ENCODE peak calls at places on chromosome 9, in five cellular contexts. R is H9, D is H1, H is mesenchymal stem cell, Z is trophoblast cell. N is an unnamed sample. For H3K4me1, the result is how much of the 10 kb centered on the place peaks cover.

GRCh38 chr9:88076286-88077070 is 61.8 kb downstream of the SPATA31C2 start:
- DNase-seq in R (peak), D (peak), H (peak), Z (peak), N (peak)

GRCh38 chr9:114172981-114173833 is 17.9 kb downstream of the COL27A1 start:
- DNase-seq in R (no peak), D (no peak), H (peak), Z (peak), N (no peak)

GRCh38 chr9:130143974-130144373 is 28.2 kb upstream of the NCS1 start:
- DNase-seq in R (no peak), D (no peak), H (peak), Z (no peak), N (no peak)

GRCh38 chr9:37974506-37975173 is 70.7 kb upstream of the SLC25A51 start:
- DNase-seq in R (no peak), D (no peak), H (peak), Z (peak), N (no peak)

GRCh38 chr9:93680445-93681315 is 104.3 kb downstream of the PHF2 start:
- DNase-seq in R (peak), D (no peak), H (no peak), Z (no peak), N (no peak)

GRCh38 chr9:124399323-124399962 is 15.8 kb downstream of the PSMB7 start:
- DNase-seq in R (peak), D (no peak), H (peak), Z (no peak), N (peak)

GRCh38 chr9:94057918-94058317 is 26.3 kb upstream of the PTPDC1 start:
- DNase-seq in R (no peak), D (no peak), H (no peak), Z (no peak), N (no peak)

GRCh38 chr9:114629563-114630090 is 18.5 kb downstream of the TMEM268 start:
- DNase-seq in R (no peak), D (no peak), H (no peak), Z (no peak), N (no peak)

DNA sequence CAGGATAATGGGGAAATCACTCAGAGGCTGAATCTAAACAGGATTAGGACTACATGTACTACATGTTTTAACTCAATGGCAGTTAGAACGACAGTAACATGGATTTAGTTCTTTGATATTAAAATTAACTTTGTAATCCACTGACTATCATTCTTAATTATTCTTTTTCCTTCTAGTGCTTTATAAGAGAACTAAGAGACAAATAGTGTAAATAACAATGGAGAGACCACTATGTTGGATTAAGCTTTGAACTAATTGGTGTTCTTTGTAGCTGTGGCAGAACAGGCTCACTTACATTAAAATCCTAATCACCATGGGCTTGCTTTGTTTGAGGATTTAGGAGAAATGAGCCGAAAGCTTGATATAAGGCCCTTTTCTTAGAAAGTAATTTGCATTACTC is 18.8 kb downstream of the NMRK1 start:
- DNase-seq in R (no peak), D (no peak), H (no peak), Z (no peak), N (no peak)
- H3K4me2 ChIP-seq in R (no peak), D (no peak), H (no peak), Z (no peak), N (no peak)

GRCh38 chr9:136345281-136346156 is 18.0 kb downstream of the DNLZ start:
- DNase-seq in R (peak), D (no peak), H (peak), Z (peak), N (no peak)
- H2BK12ac ChIP-seq in R (no peak), D (peak), H (no peak), Z (no peak), N (peak)

GRCh38 chr9:91143642-91144041 is 218.1 kb downstream of the AUH start:
- DNase-seq in R (no peak), D (no peak), H (no peak), Z (no peak), N (no peak)

GRCh38 chr9:91147079-91147708 is 214.5 kb downstream of the AUH start:
- DNase-seq in R (no peak), D (no peak), H (no peak), Z (no peak), N (no peak)

GRCh38 chr9:91144782-91145181 is 216.9 kb downstream of the AUH start:
- DNase-seq in R (no peak), D (no peak), H (no peak), Z (no peak), N (no peak)

GRCh38 chr9:91146391-91147019 is 215.2 kb downstream of the AUH start:
- DNase-seq in R (no peak), D (no peak), H (no peak), Z (no peak), N (no peak)

GRCh38 chr9:91145496-91145895 is 216.2 kb downstream of the AUH start:
- DNase-seq in R (no peak), D (no peak), H (no peak), Z (no peak), N (no peak)
- H3K4me1 ChIP-seq in R (under half), D (under half), H (under half), Z (under half), N (under half)

GRCh38 chr9:134648701-134649525 is 7.3 kb downstream of the COL5A1 start:
- DNase-seq in R (no peak), D (no peak), H (peak), Z (peak), N (no peak)
- H3K4me2 ChIP-seq in R (no peak), D (no peak), H (no peak), Z (no peak), N (no peak)

GRCh38 chr9:116737137-116737546 is 50.0 kb downstream of the TRIM32 start:
- DNase-seq in R (peak), D (peak), H (peak), Z (peak), N (peak)

GRCh38 chr9:116741742-116742141 is 54.6 kb downstream of the TRIM32 start:
- DNase-seq in R (no peak), D (no peak), H (no peak), Z (no peak), N (no peak)

GRCh38 chr9:116736406-116736805 is 49.3 kb downstream of the TRIM32 start:
- DNase-seq in R (no peak), D (no peak), H (no peak), Z (no peak), N (no peak)

GRCh38 chr9:116741106-116741740 is 54.1 kb downstream of the TRIM32 start:
- DNase-seq in R (peak), D (peak), H (no peak), Z (no peak), N (no peak)
- H2BK12ac ChIP-seq in R (no peak), D (no peak), H (no peak), Z (no peak), N (no peak)

DNA sequence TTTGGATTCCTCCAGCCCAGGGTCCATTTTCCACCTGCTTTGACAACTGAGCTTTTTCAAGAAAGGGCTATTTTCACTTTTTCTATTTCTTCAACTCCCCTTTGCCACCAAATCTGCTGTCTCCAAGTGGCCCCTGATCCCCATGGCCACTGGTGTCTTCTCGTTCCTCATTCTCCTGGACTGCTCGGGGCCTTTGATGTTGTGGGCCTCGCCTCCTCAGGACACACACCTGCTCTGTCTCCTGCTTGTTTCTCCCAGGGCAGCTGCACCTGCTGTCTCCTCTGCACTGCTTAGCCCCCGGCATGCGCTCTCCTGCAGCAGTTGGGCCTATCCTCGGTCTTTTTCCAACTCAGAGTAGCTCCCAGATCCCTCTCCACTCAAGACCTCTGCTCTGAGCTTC is 16.3 kb upstream of the NANS start:
- DNase-seq in R (no peak), D (no peak), H (no peak), Z (no peak), N (no peak)
- H3K4me1 ChIP-seq in R (under half), D (under half), H (under half), Z (under half), N (under half)

DNA sequence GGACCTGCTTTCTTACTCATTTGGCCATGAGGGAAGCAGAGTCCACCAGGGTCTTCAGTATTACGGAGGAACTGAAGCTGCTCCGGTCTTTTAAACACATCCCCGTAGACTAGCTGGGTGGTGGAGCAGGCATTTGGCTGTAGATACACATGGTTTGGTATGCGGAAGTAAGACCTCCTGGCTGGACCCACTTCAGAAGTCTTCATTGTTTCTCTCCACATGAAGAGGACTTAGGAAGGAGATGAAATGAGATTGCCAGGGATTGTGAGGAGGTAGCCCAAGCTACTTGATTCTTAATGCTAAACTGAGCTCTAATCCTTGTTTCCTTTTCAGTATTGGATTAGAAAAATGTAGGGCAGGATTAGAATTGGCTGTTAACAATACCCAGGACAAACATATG is 32.9 kb downstream of the STXBP1 start:
- DNase-seq in R (no peak), D (no peak), H (no peak), Z (no peak), N (no peak)
- H3K4me2 ChIP-seq in R (no peak), D (no peak), H (no peak), Z (no peak), N (no peak)

GRCh38 chr9:106634183-106634582 is 228.8 kb upstream of the ZNF462 start:
- DNase-seq in R (no peak), D (no peak), H (no peak), Z (peak), N (no peak)
- H2BK12ac ChIP-seq in R (no peak), D (no peak), H (no peak), Z (no peak), N (no peak)

GRCh38 chr9:33165263-33166151 is 1.6 kb downstream of the B4GALT1 start:
- DNase-seq in R (no peak), D (no peak), H (peak), Z (peak), N (no peak)

GRCh38 chr9:33168941-33169544 is 1.9 kb upstream of the B4GALT1 start:
- DNase-seq in R (no peak), D (no peak), H (no peak), Z (no peak), N (no peak)

GRCh38 chr9:33167084-33167948 is at the start of gene B4GALT1:
- DNase-seq in R (peak), D (peak), H (peak), Z (peak), N (peak)

GRCh38 chr9:33166263-33167083 is 663 bp downstream of the B4GALT1 start:
- DNase-seq in R (no peak), D (no peak), H (peak), Z (peak), N (no peak)

GRCh38 chr9:33167949-33168535 is 906 bp upstream of the B4GALT1 start:
- DNase-seq in R (no peak), D (no peak), H (no peak), Z (no peak), N (no peak)
- H3K4me1 ChIP-seq in R (under half), D (under half), H (under half), Z (under half), N (under half)

N was measured in neuronal stem cell.